ENCODE peak calls at places on chromosome 4, in eight cellular contexts. T is GM03348; A is effector memory CD4-positive, alpha-beta T cell; N is HAP-1; E is heart right ventricle; U is H54; L is hypothalamus; I is posterior cingulate gyrus. B is an unnamed sample.

GRCh38 chr4:40314951-40315350 is 20.2 kb upstream of the CHRNA9 start:
- DNase-seq in T (no peak), A (no peak), N (no peak), E (no peak), U (no peak), L (no peak), I (no peak), B (no peak)

GRCh38 chr4:142563682-142564291 is 282.3 kb downstream of the INPP4B start:
- DNase-seq in T (no peak), A (no peak), N (no peak), E (no peak), U (no peak), L (no peak), I (no peak), B (peak)

GRCh38 chr4:110108470-110108869 is 89.9 kb downstream of the ELOVL6 start:
- DNase-seq in T (no peak), A (no peak), N (no peak), E (no peak), U (no peak), L (no peak), I (no peak), B (no peak)

GRCh38 chr4:184265566-184266351 is 48.1 kb upstream of the ENPP6 start:
- DNase-seq in T (peak), A (no peak), N (no peak), E (no peak), U (peak), L (no peak), I (no peak), B (no peak)

GRCh38 chr4:86661006-86661405 is 66.9 kb downstream of the PTPN13 start:
- DNase-seq in T (no peak), A (no peak), N (no peak), E (no peak), U (no peak), L (no peak), I (no peak), B (no peak)

GRCh38 chr4:108887034-108887433 is 124.2 kb upstream of the ETNPPL start:
- DNase-seq in T (no peak), A (no peak), N (no peak), E (no peak), U (no peak), L (no peak), I (no peak), B (no peak)

GRCh38 chr4:150135134-150135773 is 57.0 kb downstream of the DCLK2 start:
- DNase-seq in T (no peak), A (no peak), N (no peak), E (no peak), U (no peak), L (no peak), I (no peak), B (no peak)

GRCh38 chr4:4462970-4463369 is 76.1 kb downstream of the NSG1 start:
- DNase-seq in T (no peak), A (no peak), N (no peak), E (no peak), U (no peak), L (no peak), I (no peak), B (no peak)

GRCh38 chr4:148376151-148376550 is 66.1 kb downstream of the NR3C2 start:
- DNase-seq in T (no peak), A (no peak), N (peak), E (no peak), U (no peak), L (no peak), I (no peak), B (peak)

GRCh38 chr4:10342866-10343265 is 114.4 kb downstream of the ZNF518B start:
- DNase-seq in T (no peak), A (no peak), N (no peak), E (no peak), U (no peak), L (no peak), I (no peak), B (no peak)

GRCh38 chr4:114780205-114780604 is 181.6 kb downstream of the UGT8 start:
- DNase-seq in T (no peak), A (no peak), N (peak), E (no peak), U (no peak), L (no peak), I (no peak), B (no peak)

GRCh38 chr4:62162606-62163005 is 962.5 kb downstream of the ADGRL3 start:
- DNase-seq in T (no peak), A (no peak), N (no peak), E (no peak), U (no peak), L (no peak), I (no peak), B (no peak)

GRCh38 chr4:67332627-67333026 is 212.7 kb downstream of the CENPC start:
- DNase-seq in T (peak), A (no peak), N (peak), E (no peak), U (no peak), L (no peak), I (no peak), B (no peak)

GRCh38 chr4:138669479-138670165 is 346.0 kb upstream of the NOCT start:
- DNase-seq in T (peak), A (no peak), N (no peak), E (no peak), U (no peak), L (no peak), I (no peak), B (peak)

GRCh38 chr4:124000233-124000632 is 603.6 kb downstream of the SPRY1 start:
- DNase-seq in T (no peak), A (no peak), N (no peak), E (no peak), U (no peak), L (no peak), I (no peak), B (no peak)

GRCh38 chr4:112060212-112060611 is 85.0 kb upstream of the FAM241A start:
- DNase-seq in T (peak), A (no peak), N (peak), E (no peak), U (no peak), L (no peak), I (no peak), B (peak)

B was measured in HTR-8/SVneo.